ENCODE peak calls at places on chromosomes 6 and 20, in four cellular contexts. One of them, this sample, is unnamed.
A peak's percentile ranks its signal among the peaks of the same experiment; 100 is the strongest.

GRCh38 chr6:107305391-107305790 is 154.0 kb downstream of the PDSS2 start:
- DNase-seq in heart right ventricle: no peak
- DNase-seq in NCI-H82: no peak
- DNase-seq in memory B cell: no peak
- DNase-seq in this sample: no peak

GRCh38 chr6:150377211-150377781 is 8.5 kb downstream of the IYD start:
- DNase-seq in heart right ventricle: no peak
- DNase-seq in NCI-H82: no peak
- DNase-seq in memory B cell: no peak
- DNase-seq in this sample: peak; percentile 91

GRCh38 chr6:83859410-83860346 is at the start of gene CYB5R4:
- DNase-seq in heart right ventricle: peak; percentile 95
- DNase-seq in NCI-H82: peak; percentile 90
- DNase-seq in memory B cell: peak; percentile 95
- DNase-seq in this sample: peak; percentile 98

GRCh38 chr20:57161478-57162194 is 104.8 kb downstream of the BMP7 start:
- DNase-seq in heart right ventricle: no peak
- DNase-seq in NCI-H82: no peak
- DNase-seq in memory B cell: no peak
- DNase-seq in this sample: no peak

GRCh38 chr20:24135786-24136185 is 147.2 kb upstream of the GGTLC1 start:
- DNase-seq in heart right ventricle: no peak
- DNase-seq in NCI-H82: no peak
- DNase-seq in memory B cell: no peak
- DNase-seq in this sample: no peak

GRCh38 chr6:54700158-54700557 is 146.4 kb upstream of the FAM83B start:
- DNase-seq in heart right ventricle: no peak
- DNase-seq in NCI-H82: no peak
- DNase-seq in memory B cell: no peak
- DNase-seq in this sample: no peak

GRCh38 chr6:6105472-6106036 is 98.8 kb upstream of the NRN1 start:
- DNase-seq in heart right ventricle: no peak
- DNase-seq in NCI-H82: peak; percentile 3
- DNase-seq in memory B cell: no peak
- DNase-seq in this sample: no peak

GRCh38 chr6:75201901-75202672 is 3.8 kb downstream of the COL12A1 start:
- DNase-seq in heart right ventricle: no peak
- DNase-seq in NCI-H82: peak; percentile 17
- DNase-seq in memory B cell: no peak
- DNase-seq in this sample: peak; percentile 60

GRCh38 chr6:130158548-130158947 is 64.2 kb downstream of the SAMD3 start:
- DNase-seq in heart right ventricle: no peak
- DNase-seq in NCI-H82: no peak
- DNase-seq in memory B cell: no peak
- DNase-seq in this sample: no peak

GRCh38 chr6:21441386-21441785 is 152.2 kb upstream of the SOX4 start:
- DNase-seq in heart right ventricle: no peak
- DNase-seq in NCI-H82: no peak
- DNase-seq in memory B cell: no peak
- DNase-seq in this sample: no peak

GRCh38 chr6:149060300-149060984 is 257.1 kb upstream of the TAB2 start:
- DNase-seq in heart right ventricle: no peak
- DNase-seq in NCI-H82: no peak
- DNase-seq in memory B cell: peak; percentile 33
- DNase-seq in this sample: no peak